ENCODE peak calls at places on chromosome 13, in nine cellular contexts. U is cardiac fibroblast, C is Calu3, R is fibroblast of villous mesenchyme, F is Panc1, E is astrocyte of the spinal cord, V is suprapubic skin, A is fibroblast of pulmonary artery, J is AG04450. L is an unnamed sample.

GRCh38 chr13:112172641-112173171 is 105.8 kb downstream of the SOX1 start:
- DNase-seq in U (no peak), C (no peak), R (no peak), F (no peak), E (no peak), V (no peak), A (no peak), J (no peak), L (no peak)

GRCh38 chr13:98540476-98540875 is 36.4 kb downstream of the STK24 start:
- DNase-seq in U (peak; percentile 25), C (no peak), R (peak; percentile 26), F (no peak), E (no peak), V (no peak), A (no peak), J (no peak), L (no peak)

GRCh38 chr13:61029064-61029463 is 386.6 kb downstream of the PCDH20 start:
- DNase-seq in U (no peak), C (no peak), R (no peak), F (no peak), E (no peak), V (no peak), A (no peak), J (no peak), L (no peak)

GRCh38 chr13:70747305-70747704 is 639.1 kb upstream of the KLHL1 start:
- DNase-seq in U (no peak), C (no peak), R (peak; percentile 3), F (no peak), E (no peak), V (no peak), A (no peak), J (no peak), L (no peak)

GRCh38 chr13:114161644-114162532 is 17.2 kb upstream of the CFAP97D2 start:
- DNase-seq in U (peak; percentile 30), C (no peak), R (peak; percentile 34), F (no peak), E (no peak), V (no peak), A (peak; percentile 80), J (no peak), L (no peak)

GRCh38 chr13:42272115-42272756 is at the start of gene AKAP11:
- DNase-seq in U (peak; percentile 50), C (peak; percentile 29), R (peak; percentile 54), F (no peak), E (peak; percentile 53), V (peak; percentile 73), A (peak; percentile 49), J (no peak), L (peak; percentile 38)

GRCh38 chr13:51659276-51660127 is 75.2 kb downstream of the WDFY2 start:
- DNase-seq in U (peak; percentile 54), C (no peak), R (no peak), F (no peak), E (no peak), V (no peak), A (no peak), J (no peak), L (no peak)

GRCh38 chr13:60268203-60268555 is 104.5 kb upstream of the DIAPH3 start:
- DNase-seq in U (no peak), C (no peak), R (no peak), F (no peak), E (no peak), V (no peak), A (no peak), J (no peak), L (no peak)

GRCh38 chr13:56424246-56424645 is 716.5 kb upstream of the PRR20A start:
- DNase-seq in U (no peak), C (no peak), R (no peak), F (no peak), E (no peak), V (no peak), A (no peak), J (no peak), L (no peak)

GRCh38 chr13:57601536-57601935 is 30.0 kb upstream of the PCDH17 start:
- DNase-seq in U (no peak), C (no peak), R (no peak), F (no peak), E (no peak), V (no peak), A (no peak), J (no peak), L (no peak)

GRCh38 chr13:57595775-57596174 is 35.8 kb upstream of the PCDH17 start:
- DNase-seq in U (no peak), C (no peak), R (no peak), F (no peak), E (no peak), V (no peak), A (no peak), J (no peak), L (no peak)
- TF ChIP-seq CTCF in U (no peak), C (no peak), R (no peak), F (no peak), E (no peak), V (no peak), A (no peak), J (no peak), L (no peak)

DNA sequence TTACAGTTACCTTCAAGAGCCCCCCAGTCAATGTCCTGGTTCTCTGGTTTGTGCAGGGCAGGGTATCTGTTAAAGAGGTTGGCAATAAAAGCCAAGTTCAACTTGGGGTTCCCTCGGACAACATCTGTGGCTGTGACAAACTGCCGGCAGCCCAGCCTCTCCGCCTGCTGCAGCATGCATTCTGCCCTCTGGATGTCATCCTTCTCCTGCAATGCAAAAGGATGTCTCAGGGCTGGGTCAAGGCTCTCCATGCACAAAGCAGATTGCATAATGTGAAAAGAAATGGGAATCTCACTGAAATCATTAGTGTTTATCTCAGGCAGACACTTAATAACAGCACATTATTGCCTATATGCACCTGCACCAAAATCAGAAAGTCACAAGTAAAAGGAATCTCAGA is 35.1 kb downstream of the LCP1 start:
- DNase-seq in U (peak; percentile 39), C (no peak), R (peak; percentile 17), F (no peak), E (no peak), V (no peak), A (peak; percentile 19), J (no peak), L (peak; percentile 26)
- TF ChIP-seq CTCF in U (peak; percentile 49), C (no peak), R (peak; percentile 31), F (no peak), E (no peak), V (no peak), A (peak; percentile 29), J (no peak), L (peak; percentile 54)

GRCh38 chr13:35822666-35823065 is 308.5 kb downstream of the DCLK1 start:
- DNase-seq in U (no peak), C (no peak), R (no peak), F (no peak), E (no peak), V (no peak), A (no peak), J (no peak), L (no peak)

GRCh38 chr13:35830850-35831450 is 300.2 kb downstream of the DCLK1 start:
- DNase-seq in U (no peak), C (no peak), R (no peak), F (no peak), E (no peak), V (no peak), A (no peak), J (no peak), L (no peak)

GRCh38 chr13:35824395-35824794 is 306.8 kb downstream of the DCLK1 start:
- DNase-seq in U (no peak), C (no peak), R (no peak), F (no peak), E (no peak), V (no peak), A (no peak), J (no peak), L (no peak)

GRCh38 chr13:35824825-35825224 is 306.4 kb downstream of the DCLK1 start:
- DNase-seq in U (no peak), C (no peak), R (no peak), F (no peak), E (no peak), V (no peak), A (no peak), J (no peak), L (no peak)

DNA sequence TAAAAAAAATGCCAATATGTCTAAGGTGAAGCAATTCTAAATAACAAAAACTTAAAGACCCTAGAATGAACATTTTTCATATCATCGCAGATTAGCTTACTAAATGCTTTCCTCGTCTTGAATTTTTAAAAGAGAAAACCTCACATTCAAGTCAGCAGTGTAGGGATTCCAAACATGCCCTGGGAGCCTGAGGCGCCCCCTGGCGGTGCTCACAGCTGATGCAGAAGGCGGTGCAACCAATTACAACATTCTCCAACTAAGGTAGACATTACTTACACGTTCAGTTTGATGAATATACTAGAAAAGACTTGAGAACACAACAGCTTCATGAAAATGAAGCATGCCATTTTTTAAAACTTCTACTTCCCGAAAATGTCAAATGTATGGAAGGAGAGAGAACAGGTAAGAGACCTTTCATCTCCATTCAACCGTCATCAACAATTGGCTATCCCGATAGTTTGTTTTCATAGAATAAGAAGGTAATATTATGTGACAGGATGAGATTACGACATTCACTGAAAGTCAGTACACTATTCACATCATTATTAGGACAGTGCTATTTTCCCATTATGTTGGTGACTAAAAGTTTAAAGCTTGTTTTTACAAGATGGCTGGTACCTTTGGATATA is 304.4 kb downstream of the DCLK1 start:
- DNase-seq in U (no peak), C (peak; percentile 5), R (no peak), F (no peak), E (no peak), V (no peak), A (no peak), J (no peak), L (no peak)
- TF ChIP-seq CTCF in U (peak; percentile 33), C (no peak), R (no peak), F (peak; percentile 55), E (peak; percentile 31), V (no peak), A (peak; percentile 21), J (peak; percentile 23), L (peak; percentile 50)

DNA sequence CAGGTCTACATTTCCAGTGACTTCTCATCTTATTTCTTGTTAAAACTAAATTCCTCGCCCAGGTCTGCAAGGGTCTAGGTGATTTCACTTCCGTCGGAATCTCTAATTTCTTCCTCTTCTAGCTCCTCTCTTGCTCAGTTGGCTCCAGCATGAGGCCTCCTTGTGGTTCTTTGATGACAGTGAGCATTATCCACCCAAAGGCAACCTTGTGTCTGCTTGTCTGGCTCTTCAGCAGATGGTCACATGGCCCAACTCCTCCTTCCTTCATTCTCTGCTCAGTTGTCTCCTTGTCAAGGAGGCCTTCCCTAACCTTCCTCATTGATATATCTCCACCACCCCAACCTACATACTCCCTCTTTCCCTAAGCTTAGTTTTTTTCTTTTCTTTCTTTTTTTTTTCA is 1391.4 kb downstream of the EFNB2 start:
- DNase-seq in U (no peak), C (no peak), R (no peak), F (no peak), E (no peak), V (no peak), A (no peak), J (no peak), L (no peak)
- TF ChIP-seq CTCF in U (no peak), C (no peak), R (no peak), F (no peak), E (no peak), V (no peak), A (no peak), J (no peak), L (no peak)

L was measured in neural crest cell.